ENCODE peak calls at places on chromosomes 3 and 15, in seven cellular contexts. One of them, this sample, is unnamed.

GRCh38 chr3:169861871-169862270 is 7.9 kb downstream of the LRRC31 start:
- DNase-seq in ovary: no peak
- DNase-seq in right cardiac atrium: no peak
- DNase-seq in testis: no peak
- DNase-seq in heart left ventricle: no peak
- DNase-seq in H1: no peak
- DNase-seq in IMR-90: no peak
- DNase-seq in this sample: no peak

GRCh38 chr15:40163657-40164416 is 3.0 kb downstream of the BUB1B start:
- DNase-seq in ovary: no peak
- DNase-seq in right cardiac atrium: no peak
- DNase-seq in testis: no peak
- DNase-seq in heart left ventricle: no peak
- DNase-seq in H1: no peak
- DNase-seq in IMR-90: no peak
- DNase-seq in this sample: no peak

GRCh38 chr3:14548321-14548729 is 8.2 kb upstream of the GRIP2 start:
- DNase-seq in ovary: peak; percentile 82
- DNase-seq in right cardiac atrium: peak; percentile 71
- DNase-seq in testis: peak; percentile 86
- DNase-seq in heart left ventricle: peak; percentile 68
- DNase-seq in H1: peak; percentile 23
- DNase-seq in IMR-90: peak; percentile 56
- DNase-seq in this sample: peak; percentile 53

GRCh38 chr3:15330031-15330596 is 2.3 kb downstream of the SH3BP5 start:
- DNase-seq in ovary: peak; percentile 78
- DNase-seq in right cardiac atrium: peak; percentile 59
- DNase-seq in testis: peak; percentile 44
- DNase-seq in heart left ventricle: no peak
- DNase-seq in H1: no peak
- DNase-seq in IMR-90: peak; percentile 75
- DNase-seq in this sample: no peak

GRCh38 chr3:17655743-17656142 is 86.7 kb downstream of the TBC1D5 start:
- DNase-seq in ovary: no peak
- DNase-seq in right cardiac atrium: no peak
- DNase-seq in testis: no peak
- DNase-seq in heart left ventricle: no peak
- DNase-seq in H1: no peak
- DNase-seq in IMR-90: no peak
- DNase-seq in this sample: no peak

GRCh38 chr3:170440346-170440745 is 21.7 kb downstream of the CLDN11 start:
- DNase-seq in ovary: no peak
- DNase-seq in right cardiac atrium: no peak
- DNase-seq in testis: no peak
- DNase-seq in heart left ventricle: no peak
- DNase-seq in H1: no peak
- DNase-seq in IMR-90: peak; percentile 63
- DNase-seq in this sample: no peak

GRCh38 chr3:8575364-8576104 is 69.1 kb downstream of the SSUH2 start:
- DNase-seq in ovary: no peak
- DNase-seq in right cardiac atrium: no peak
- DNase-seq in testis: no peak
- DNase-seq in heart left ventricle: no peak
- DNase-seq in H1: no peak
- DNase-seq in IMR-90: peak; percentile 51
- DNase-seq in this sample: no peak

GRCh38 chr15:84702961-84703482 is 12.9 kb downstream of the SEC11A start:
- DNase-seq in ovary: peak; percentile 58
- DNase-seq in right cardiac atrium: peak; percentile 44
- DNase-seq in testis: peak; percentile 73
- DNase-seq in heart left ventricle: peak; percentile 69
- DNase-seq in H1: no peak
- DNase-seq in IMR-90: peak; percentile 55
- DNase-seq in this sample: peak; percentile 33

GRCh38 chr15:72521682-72522081 is 47.6 kb downstream of the ARIH1 start:
- DNase-seq in ovary: peak; percentile 58
- DNase-seq in right cardiac atrium: no peak
- DNase-seq in testis: no peak
- DNase-seq in heart left ventricle: no peak
- DNase-seq in H1: no peak
- DNase-seq in IMR-90: peak; percentile 43
- DNase-seq in this sample: no peak

GRCh38 chr15:94080416-94080815 is 150.9 kb upstream of the MCTP2 start:
- DNase-seq in ovary: no peak
- DNase-seq in right cardiac atrium: peak; percentile 71
- DNase-seq in testis: no peak
- DNase-seq in heart left ventricle: peak; percentile 33
- DNase-seq in H1: no peak
- DNase-seq in IMR-90: no peak
- DNase-seq in this sample: no peak

GRCh38 chr3:105359098-105359762 is 7.5 kb upstream of the ALCAM start:
- DNase-seq in ovary: no peak
- DNase-seq in right cardiac atrium: no peak
- DNase-seq in testis: no peak
- DNase-seq in heart left ventricle: no peak
- DNase-seq in H1: no peak
- DNase-seq in IMR-90: peak; percentile 78
- DNase-seq in this sample: no peak

GRCh38 chr15:66748320-66748779 is 46.3 kb downstream of the SMAD6 start:
- DNase-seq in ovary: no peak
- DNase-seq in right cardiac atrium: no peak
- DNase-seq in testis: no peak
- DNase-seq in heart left ventricle: no peak
- DNase-seq in H1: peak; percentile 46
- DNase-seq in IMR-90: peak; percentile 85
- DNase-seq in this sample: no peak

GRCh38 chr15:66745530-66746230 is 43.6 kb downstream of the SMAD6 start:
- DNase-seq in ovary: no peak
- DNase-seq in right cardiac atrium: peak; percentile 7
- DNase-seq in testis: no peak
- DNase-seq in heart left ventricle: no peak
- DNase-seq in H1: no peak
- DNase-seq in IMR-90: no peak
- DNase-seq in this sample: no peak

GRCh38 chr15:66746231-66746605 is 44.2 kb downstream of the SMAD6 start:
- DNase-seq in ovary: no peak
- DNase-seq in right cardiac atrium: peak; percentile 27
- DNase-seq in testis: no peak
- DNase-seq in heart left ventricle: no peak
- DNase-seq in H1: no peak
- DNase-seq in IMR-90: no peak
- DNase-seq in this sample: no peak

GRCh38 chr15:66747866-66748265 is 45.8 kb downstream of the SMAD6 start:
- DNase-seq in ovary: no peak
- DNase-seq in right cardiac atrium: no peak
- DNase-seq in testis: no peak
- DNase-seq in heart left ventricle: no peak
- DNase-seq in H1: no peak
- DNase-seq in IMR-90: no peak
- DNase-seq in this sample: no peak

GRCh38 chr15:66747223-66747622 is 45.2 kb downstream of the SMAD6 start:
- DNase-seq in ovary: no peak
- DNase-seq in right cardiac atrium: peak; percentile 11
- DNase-seq in testis: no peak
- DNase-seq in heart left ventricle: no peak
- DNase-seq in H1: no peak
- DNase-seq in IMR-90: no peak
- DNase-seq in this sample: no peak
- H3K27ac ChIP-seq in ovary: peak overlapping the region; percentile 6
- H3K27ac ChIP-seq in right cardiac atrium: peak overlapping the region; percentile 18
- H3K27ac ChIP-seq in testis: no peak overlapping the region
- H3K27ac ChIP-seq in heart left ventricle: no peak overlapping the region
- H3K27ac ChIP-seq in H1: no peak overlapping the region
- H3K27ac ChIP-seq in IMR-90: peak overlapping the region; percentile 94
- H3K27ac ChIP-seq in this sample: no peak overlapping the region

GRCh38 chr15:25184356-25185155 is 229.8 kb downstream of the SNRPN start:
- DNase-seq in ovary: no peak
- DNase-seq in right cardiac atrium: peak; percentile 1
- DNase-seq in testis: no peak
- DNase-seq in heart left ventricle: no peak
- DNase-seq in H1: no peak
- DNase-seq in IMR-90: no peak
- DNase-seq in this sample: no peak
- H3K9me3 ChIP-seq in ovary: no peaks in the 10 kb centered on the region
- H3K9me3 ChIP-seq in right cardiac atrium: no peaks in the 10 kb centered on the region
- H3K9me3 ChIP-seq in testis: no peaks in the 10 kb centered on the region
- H3K9me3 ChIP-seq in heart left ventricle: no peaks in the 10 kb centered on the region
- H3K9me3 ChIP-seq in H1: peaks cover 71% of the 10 kb centered on the region
- H3K9me3 ChIP-seq in IMR-90: peaks cover 85% of the 10 kb centered on the region
- H3K9me3 ChIP-seq in this sample: no peaks in the 10 kb centered on the region

DNA sequence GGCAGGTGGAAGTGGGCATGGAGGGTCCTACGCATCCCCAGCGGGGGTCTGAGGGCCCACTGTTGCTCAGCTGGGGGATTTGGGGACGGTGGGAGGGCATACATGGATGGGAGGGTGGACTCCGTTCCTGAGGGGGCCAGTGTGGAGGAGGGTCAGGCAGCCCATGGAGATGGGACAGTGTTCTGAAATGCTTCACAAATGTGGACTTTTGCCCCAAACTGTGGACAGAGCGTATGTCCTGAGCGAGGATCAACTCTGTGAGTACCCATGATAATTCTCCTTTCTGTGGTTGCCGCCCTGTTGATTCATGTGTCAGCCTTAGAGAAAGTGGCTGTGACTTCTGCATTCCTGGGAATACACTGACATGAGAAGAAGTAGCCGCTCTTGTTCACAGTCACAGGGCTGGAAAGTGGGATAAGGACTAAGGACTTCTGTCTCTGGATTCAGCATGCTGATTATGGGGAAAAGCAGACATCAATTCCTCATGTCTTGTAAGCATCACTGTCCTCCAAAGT is 33.4 kb downstream of the SMAD3 start:
- DNase-seq in ovary: no peak
- DNase-seq in right cardiac atrium: no peak
- DNase-seq in testis: no peak
- DNase-seq in heart left ventricle: no peak
- DNase-seq in H1: no peak
- DNase-seq in IMR-90: no peak
- DNase-seq in this sample: no peak
- H3K27ac ChIP-seq in ovary: peak overlapping the region; percentile 37
- H3K27ac ChIP-seq in right cardiac atrium: peak overlapping the region; percentile 62
- H3K27ac ChIP-seq in testis: no peak overlapping the region
- H3K27ac ChIP-seq in heart left ventricle: peak overlapping the region; percentile 79
- H3K27ac ChIP-seq in H1: no peak overlapping the region
- H3K27ac ChIP-seq in IMR-90: peak overlapping the region; percentile 32
- H3K27ac ChIP-seq in this sample: no peak overlapping the region

GRCh38 chr3:160159806-160160205 is 65.4 kb upstream of the C3orf80 start:
- DNase-seq in ovary: no peak
- DNase-seq in right cardiac atrium: no peak
- DNase-seq in testis: no peak
- DNase-seq in heart left ventricle: no peak
- DNase-seq in H1: no peak
- DNase-seq in IMR-90: no peak
- DNase-seq in this sample: no peak
- H3K9me3 ChIP-seq in ovary: no peaks in the 10 kb centered on the region
- H3K9me3 ChIP-seq in right cardiac atrium: no peaks in the 10 kb centered on the region
- H3K9me3 ChIP-seq in testis: no peaks in the 10 kb centered on the region
- H3K9me3 ChIP-seq in heart left ventricle: no peaks in the 10 kb centered on the region
- H3K9me3 ChIP-seq in H1: no peaks in the 10 kb centered on the region
- H3K9me3 ChIP-seq in IMR-90: no peaks in the 10 kb centered on the region
- H3K9me3 ChIP-seq in this sample: no peaks in the 10 kb centered on the region

DNA sequence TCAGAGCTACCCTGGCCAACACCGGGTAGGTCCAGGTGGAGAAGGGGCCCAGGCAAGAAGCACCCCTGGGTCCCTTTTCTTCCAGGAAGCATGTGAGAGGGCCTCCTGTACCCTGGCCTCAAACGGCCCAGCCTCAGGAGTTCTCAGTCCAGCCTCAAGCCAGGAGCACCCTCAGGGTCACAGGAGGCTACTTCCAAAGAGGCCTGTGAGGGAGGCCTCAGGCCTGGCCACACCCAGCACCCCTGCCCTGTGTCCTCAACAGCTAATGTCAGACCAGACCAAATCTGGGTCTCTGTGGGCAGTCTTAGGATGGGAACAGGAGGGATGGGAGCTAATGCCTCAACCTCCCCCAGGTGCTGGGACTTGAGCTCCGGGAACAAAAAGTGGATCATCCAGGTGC is 23.5 kb downstream of the PTH1R start:
- DNase-seq in ovary: no peak
- DNase-seq in right cardiac atrium: peak; percentile 9
- DNase-seq in testis: no peak
- DNase-seq in heart left ventricle: no peak
- DNase-seq in H1: no peak
- DNase-seq in IMR-90: no peak
- DNase-seq in this sample: no peak
- H3K27ac ChIP-seq in ovary: no peak overlapping the region
- H3K27ac ChIP-seq in right cardiac atrium: no peak overlapping the region
- H3K27ac ChIP-seq in testis: no peak overlapping the region
- H3K27ac ChIP-seq in heart left ventricle: no peak overlapping the region
- H3K27ac ChIP-seq in H1: no peak overlapping the region
- H3K27ac ChIP-seq in IMR-90: no peak overlapping the region
- H3K27ac ChIP-seq in this sample: no peak overlapping the region

GRCh38 chr15:27327467-27328045 is 356.6 kb downstream of the GABRG3 start:
- DNase-seq in ovary: no peak
- DNase-seq in right cardiac atrium: no peak
- DNase-seq in testis: no peak
- DNase-seq in heart left ventricle: no peak
- DNase-seq in H1: no peak
- DNase-seq in IMR-90: no peak
- DNase-seq in this sample: no peak
- H3K9me3 ChIP-seq in ovary: no peaks in the 10 kb centered on the region
- H3K9me3 ChIP-seq in right cardiac atrium: no peaks in the 10 kb centered on the region
- H3K9me3 ChIP-seq in testis: no peaks in the 10 kb centered on the region
- H3K9me3 ChIP-seq in heart left ventricle: no peaks in the 10 kb centered on the region
- H3K9me3 ChIP-seq in H1: no peaks in the 10 kb centered on the region
- H3K9me3 ChIP-seq in IMR-90: peaks cover 27% of the 10 kb centered on the region
- H3K9me3 ChIP-seq in this sample: no peaks in the 10 kb centered on the region

GRCh38 chr3:174215426-174215825 is 643.7 kb upstream of the NAALADL2 start:
- DNase-seq in ovary: no peak
- DNase-seq in right cardiac atrium: no peak
- DNase-seq in testis: no peak
- DNase-seq in heart left ventricle: no peak
- DNase-seq in H1: no peak
- DNase-seq in IMR-90: peak; percentile 17
- DNase-seq in this sample: no peak
- H3K27ac ChIP-seq in ovary: no peak overlapping the region
- H3K27ac ChIP-seq in right cardiac atrium: no peak overlapping the region
- H3K27ac ChIP-seq in testis: no peak overlapping the region
- H3K27ac ChIP-seq in heart left ventricle: no peak overlapping the region
- H3K27ac ChIP-seq in H1: no peak overlapping the region
- H3K27ac ChIP-seq in IMR-90: no peak overlapping the region
- H3K27ac ChIP-seq in this sample: no peak overlapping the region

GRCh38 chr3:93861021-93861420 is 112.7 kb downstream of the PROS1 start:
- DNase-seq in ovary: no peak
- DNase-seq in right cardiac atrium: no peak
- DNase-seq in testis: no peak
- DNase-seq in heart left ventricle: no peak
- DNase-seq in H1: no peak
- DNase-seq in IMR-90: no peak
- DNase-seq in this sample: no peak
- H3K9me3 ChIP-seq in ovary: no peaks in the 10 kb centered on the region
- H3K9me3 ChIP-seq in right cardiac atrium: no peaks in the 10 kb centered on the region
- H3K9me3 ChIP-seq in testis: no peaks in the 10 kb centered on the region
- H3K9me3 ChIP-seq in heart left ventricle: no peaks in the 10 kb centered on the region
- H3K9me3 ChIP-seq in H1: peaks cover 65% of the 10 kb centered on the region
- H3K9me3 ChIP-seq in IMR-90: no peaks in the 10 kb centered on the region
- H3K9me3 ChIP-seq in this sample: no peaks in the 10 kb centered on the region

GRCh38 chr3:52845691-52846426 is 11.0 kb upstream of the MUSTN1 start:
- DNase-seq in ovary: no peak
- DNase-seq in right cardiac atrium: no peak
- DNase-seq in testis: no peak
- DNase-seq in heart left ventricle: no peak
- DNase-seq in H1: no peak
- DNase-seq in IMR-90: no peak
- DNase-seq in this sample: no peak
- H3K27ac ChIP-seq in ovary: peak overlapping the region; percentile 38
- H3K27ac ChIP-seq in right cardiac atrium: peak overlapping the region; percentile 93
- H3K27ac ChIP-seq in testis: peak overlapping the region; percentile 26
- H3K27ac ChIP-seq in heart left ventricle: peak overlapping the region; percentile 42
- H3K27ac ChIP-seq in H1: no peak overlapping the region
- H3K27ac ChIP-seq in IMR-90: no peak overlapping the region
- H3K27ac ChIP-seq in this sample: no peak overlapping the region

This sample was measured in pancreas.